ENCODE peak calls at places on chromosomes 1 and 21, in eight cellular contexts. One of them, this sample, is unnamed.
A peak's percentile ranks its signal among the peaks of the same experiment; 100 is the strongest.

GRCh38 chr1:70706381-70707173 is 295.5 kb downstream of the CTH start:
- DNase-seq in DMS79 treated with DMSO at 0.1 percent for 48 hours: no peak
- DNase-seq in SK-N-MC: no peak
- DNase-seq in caudate nucleus: no peak
- DNase-seq in lung microvascular endothelial cell: no peak
- DNase-seq in cerebellum: no peak
- DNase-seq in transverse colon: no peak
- DNase-seq in fibroblast of lung: no peak
- DNase-seq in this sample: no peak

GRCh38 chr1:216045400-216045799 is 377.8 kb downstream of the USH2A start:
- DNase-seq in lung microvascular endothelial cell: no peak
- DNase-seq in fibroblast of lung: peak; percentile 99
- DNase-seq in DMS79 treated with DMSO at 0.1 percent for 48 hours: no peak
- DNase-seq in caudate nucleus: no peak
- DNase-seq in transverse colon: no peak
- DNase-seq in cerebellum: no peak
- DNase-seq in SK-N-MC: no peak
- DNase-seq in this sample: no peak

GRCh38 chr1:150165622-150166612 is 16.2 kb downstream of the PLEKHO1 start:
- DNase-seq in fibroblast of lung: peak; percentile 46
- DNase-seq in DMS79 treated with DMSO at 0.1 percent for 48 hours: no peak
- DNase-seq in lung microvascular endothelial cell: peak; percentile 60
- DNase-seq in cerebellum: no peak
- DNase-seq in caudate nucleus: no peak
- DNase-seq in transverse colon: peak; percentile 65
- DNase-seq in SK-N-MC: no peak
- DNase-seq in this sample: no peak

GRCh38 chr21:35361984-35362383 is 312.9 kb upstream of the RUNX1 start:
- DNase-seq in cerebellum: no peak
- DNase-seq in lung microvascular endothelial cell: no peak
- DNase-seq in fibroblast of lung: no peak
- DNase-seq in caudate nucleus: no peak
- DNase-seq in SK-N-MC: no peak
- DNase-seq in transverse colon: no peak
- DNase-seq in DMS79 treated with DMSO at 0.1 percent for 48 hours: no peak
- DNase-seq in this sample: no peak

GRCh38 chr1:235078927-235079381 is 49.7 kb downstream of the TOMM20 start:
- DNase-seq in transverse colon: no peak
- DNase-seq in SK-N-MC: no peak
- DNase-seq in lung microvascular endothelial cell: no peak
- DNase-seq in cerebellum: no peak
- DNase-seq in caudate nucleus: no peak
- DNase-seq in fibroblast of lung: peak; percentile 59
- DNase-seq in DMS79 treated with DMSO at 0.1 percent for 48 hours: no peak
- DNase-seq in this sample: no peak

GRCh38 chr1:65114312-65114711 is 33.7 kb upstream of the AK4 start:
- DNase-seq in caudate nucleus: no peak
- DNase-seq in lung microvascular endothelial cell: peak; percentile 98
- DNase-seq in cerebellum: no peak
- DNase-seq in transverse colon: no peak
- DNase-seq in SK-N-MC: peak; percentile 42
- DNase-seq in fibroblast of lung: peak; percentile 7
- DNase-seq in DMS79 treated with DMSO at 0.1 percent for 48 hours: no peak
- DNase-seq in this sample: no peak

GRCh38 chr1:117664314-117664713 is 58.5 kb downstream of the TENT5C start:
- DNase-seq in transverse colon: no peak
- DNase-seq in lung microvascular endothelial cell: no peak
- DNase-seq in DMS79 treated with DMSO at 0.1 percent for 48 hours: no peak
- DNase-seq in SK-N-MC: no peak
- DNase-seq in cerebellum: no peak
- DNase-seq in fibroblast of lung: no peak
- DNase-seq in caudate nucleus: no peak
- DNase-seq in this sample: no peak

GRCh38 chr1:223846668-223847007 is 891 bp upstream of the TP53BP2 start:
- DNase-seq in caudate nucleus: peak; percentile 16
- DNase-seq in SK-N-MC: no peak
- DNase-seq in cerebellum: peak; percentile 41
- DNase-seq in transverse colon: peak; percentile 28
- DNase-seq in DMS79 treated with DMSO at 0.1 percent for 48 hours: peak; percentile 68
- DNase-seq in lung microvascular endothelial cell: peak; percentile 47
- DNase-seq in fibroblast of lung: no peak
- DNase-seq in this sample: no peak

GRCh38 chr1:63326473-63327380 is 4.4 kb downstream of the FOXD3 start:
- DNase-seq in fibroblast of lung: no peak
- DNase-seq in cerebellum: no peak
- DNase-seq in transverse colon: no peak
- DNase-seq in caudate nucleus: no peak
- DNase-seq in DMS79 treated with DMSO at 0.1 percent for 48 hours: no peak
- DNase-seq in SK-N-MC: no peak
- DNase-seq in lung microvascular endothelial cell: no peak
- DNase-seq in this sample: no peak

GRCh38 chr1:47951026-47951425 is 46.2 kb downstream of the TRABD2B start:
- DNase-seq in transverse colon: no peak
- DNase-seq in SK-N-MC: no peak
- DNase-seq in caudate nucleus: peak; percentile 75
- DNase-seq in cerebellum: no peak
- DNase-seq in fibroblast of lung: no peak
- DNase-seq in DMS79 treated with DMSO at 0.1 percent for 48 hours: no peak
- DNase-seq in lung microvascular endothelial cell: no peak
- DNase-seq in this sample: no peak

GRCh38 chr1:84370831-84371394 is 27.4 kb upstream of the DNASE2B start:
- DNase-seq in caudate nucleus: no peak
- DNase-seq in cerebellum: no peak
- DNase-seq in lung microvascular endothelial cell: no peak
- DNase-seq in fibroblast of lung: peak; percentile 86
- DNase-seq in SK-N-MC: no peak
- DNase-seq in transverse colon: no peak
- DNase-seq in DMS79 treated with DMSO at 0.1 percent for 48 hours: peak; percentile 58
- DNase-seq in this sample: no peak

GRCh38 chr1:5991784-5992033 is 516 bp downstream of the NPHP4 start:
- DNase-seq in cerebellum: peak; percentile 73
- DNase-seq in SK-N-MC: no peak
- DNase-seq in fibroblast of lung: no peak
- DNase-seq in DMS79 treated with DMSO at 0.1 percent for 48 hours: no peak
- DNase-seq in lung microvascular endothelial cell: no peak
- DNase-seq in transverse colon: peak; percentile 27
- DNase-seq in caudate nucleus: no peak
- DNase-seq in this sample: peak; percentile 18